ENCODE peak calls at places on chromosome 13, in seven cellular contexts. One of them, this sample, is unnamed.

GRCh38 chr13:66323695-66324094 is 906.4 kb downstream of the PCDH9 start:
- DNase-seq in fibroblast of lung: no peak
- DNase-seq in fibroblast of pulmonary artery: no peak
- DNase-seq in fibroblast of mammary gland: no peak
- DNase-seq in transverse colon: no peak
- DNase-seq in BE2C: no peak
- DNase-seq in heart left ventricle: no peak
- DNase-seq in this sample: no peak

GRCh38 chr13:104015646-104016396 is 949.6 kb upstream of the SLC10A2 start:
- DNase-seq in fibroblast of lung: peak
- DNase-seq in BE2C: no peak
- DNase-seq in heart left ventricle: no peak
- DNase-seq in fibroblast of pulmonary artery: peak
- DNase-seq in fibroblast of mammary gland: peak
- DNase-seq in transverse colon: no peak
- DNase-seq in this sample: peak

GRCh38 chr13:77406644-77407440 is 79.9 kb upstream of the MYCBP2 start:
- DNase-seq in heart left ventricle: no peak
- DNase-seq in fibroblast of pulmonary artery: no peak
- DNase-seq in fibroblast of lung: no peak
- DNase-seq in BE2C: no peak
- DNase-seq in transverse colon: no peak
- DNase-seq in fibroblast of mammary gland: no peak
- DNase-seq in this sample: no peak

GRCh38 chr13:56735537-56735942 is 405.2 kb upstream of the PRR20A start:
- DNase-seq in fibroblast of lung: no peak
- DNase-seq in heart left ventricle: no peak
- DNase-seq in transverse colon: no peak
- DNase-seq in fibroblast of pulmonary artery: no peak
- DNase-seq in BE2C: no peak
- DNase-seq in fibroblast of mammary gland: no peak
- DNase-seq in this sample: no peak

GRCh38 chr13:32537580-32538233 is 888 bp downstream of the N4BP2L2 start:
- DNase-seq in BE2C: peak
- DNase-seq in fibroblast of lung: peak
- DNase-seq in fibroblast of mammary gland: no peak
- DNase-seq in transverse colon: peak
- DNase-seq in fibroblast of pulmonary artery: peak
- DNase-seq in heart left ventricle: peak
- DNase-seq in this sample: no peak

GRCh38 chr13:50417597-50417996 is 402.4 kb downstream of the KCNRG start:
- DNase-seq in fibroblast of pulmonary artery: no peak
- DNase-seq in BE2C: no peak
- DNase-seq in heart left ventricle: no peak
- DNase-seq in fibroblast of lung: no peak
- DNase-seq in transverse colon: no peak
- DNase-seq in fibroblast of mammary gland: peak
- DNase-seq in this sample: no peak

GRCh38 chr13:76884167-76884566 is 2.0 kb downstream of the KCTD12 start:
- DNase-seq in transverse colon: peak
- DNase-seq in heart left ventricle: peak
- DNase-seq in fibroblast of lung: peak
- DNase-seq in fibroblast of pulmonary artery: peak
- DNase-seq in fibroblast of mammary gland: peak
- DNase-seq in BE2C: peak
- DNase-seq in this sample: peak

GRCh38 chr13:110465696-110466095 is 95.8 kb downstream of the RAB20 start:
- DNase-seq in fibroblast of pulmonary artery: no peak
- DNase-seq in fibroblast of lung: no peak
- DNase-seq in transverse colon: no peak
- DNase-seq in heart left ventricle: no peak
- DNase-seq in BE2C: no peak
- DNase-seq in fibroblast of mammary gland: no peak
- DNase-seq in this sample: no peak

GRCh38 chr13:28819748-28820098 is 416 bp upstream of the MTUS2 start:
- DNase-seq in fibroblast of mammary gland: peak
- DNase-seq in transverse colon: peak
- DNase-seq in BE2C: peak
- DNase-seq in fibroblast of lung: peak
- DNase-seq in heart left ventricle: peak
- DNase-seq in fibroblast of pulmonary artery: peak
- DNase-seq in this sample: no peak

GRCh38 chr13:77724092-77724491 is 26.6 kb downstream of the SLAIN1 start:
- DNase-seq in fibroblast of mammary gland: no peak
- DNase-seq in transverse colon: no peak
- DNase-seq in fibroblast of lung: no peak
- DNase-seq in BE2C: no peak
- DNase-seq in fibroblast of pulmonary artery: no peak
- DNase-seq in heart left ventricle: no peak
- DNase-seq in this sample: no peak

GRCh38 chr13:45473627-45474026 is 8.9 kb downstream of the COG3 start:
- DNase-seq in fibroblast of mammary gland: no peak
- DNase-seq in fibroblast of pulmonary artery: no peak
- DNase-seq in transverse colon: no peak
- DNase-seq in BE2C: peak
- DNase-seq in heart left ventricle: no peak
- DNase-seq in fibroblast of lung: no peak
- DNase-seq in this sample: peak

GRCh38 chr13:105920375-105920774 is 615.1 kb downstream of the EFNB2 start:
- DNase-seq in BE2C: no peak
- DNase-seq in heart left ventricle: no peak
- DNase-seq in fibroblast of lung: peak
- DNase-seq in fibroblast of pulmonary artery: peak
- DNase-seq in transverse colon: peak
- DNase-seq in fibroblast of mammary gland: peak
- DNase-seq in this sample: peak

GRCh38 chr13:98802999-98803666 is 50.7 kb upstream of the SLC15A1 start:
- DNase-seq in heart left ventricle: no peak
- DNase-seq in transverse colon: no peak
- DNase-seq in fibroblast of mammary gland: no peak
- DNase-seq in fibroblast of pulmonary artery: no peak
- DNase-seq in fibroblast of lung: no peak
- DNase-seq in BE2C: no peak
- DNase-seq in this sample: no peak

GRCh38 chr13:59176775-59177174 is 987.0 kb downstream of the DIAPH3 start:
- DNase-seq in heart left ventricle: no peak
- DNase-seq in transverse colon: no peak
- DNase-seq in fibroblast of mammary gland: no peak
- DNase-seq in fibroblast of lung: no peak
- DNase-seq in fibroblast of pulmonary artery: peak
- DNase-seq in BE2C: no peak
- DNase-seq in this sample: no peak

GRCh38 chr13:105572401-105572800 is 963.1 kb downstream of the EFNB2 start:
- DNase-seq in transverse colon: no peak
- DNase-seq in fibroblast of lung: peak
- DNase-seq in fibroblast of pulmonary artery: no peak
- DNase-seq in BE2C: no peak
- DNase-seq in heart left ventricle: no peak
- DNase-seq in fibroblast of mammary gland: no peak
- DNase-seq in this sample: no peak

GRCh38 chr13:44710576-44710975 is 134.4 kb upstream of the TSC22D1 start:
- DNase-seq in fibroblast of mammary gland: peak
- DNase-seq in fibroblast of pulmonary artery: peak
- DNase-seq in heart left ventricle: no peak
- DNase-seq in fibroblast of lung: peak
- DNase-seq in transverse colon: no peak
- DNase-seq in BE2C: no peak
- DNase-seq in this sample: peak

GRCh38 chr13:66751691-66752090 is 478.4 kb downstream of the PCDH9 start:
- DNase-seq in heart left ventricle: no peak
- DNase-seq in fibroblast of lung: no peak
- DNase-seq in fibroblast of pulmonary artery: no peak
- DNase-seq in BE2C: no peak
- DNase-seq in transverse colon: no peak
- DNase-seq in fibroblast of mammary gland: no peak
- DNase-seq in this sample: no peak

GRCh38 chr13:70088926-70089325 is 18.7 kb upstream of the ATXN8OS start:
- DNase-seq in fibroblast of mammary gland: no peak
- DNase-seq in heart left ventricle: no peak
- DNase-seq in fibroblast of pulmonary artery: no peak
- DNase-seq in transverse colon: no peak
- DNase-seq in fibroblast of lung: no peak
- DNase-seq in BE2C: no peak
- DNase-seq in this sample: no peak

GRCh38 chr13:93280688-93281087 is 54.1 kb downstream of the GPC6 start:
- DNase-seq in fibroblast of lung: no peak
- DNase-seq in heart left ventricle: no peak
- DNase-seq in fibroblast of pulmonary artery: no peak
- DNase-seq in transverse colon: no peak
- DNase-seq in fibroblast of mammary gland: no peak
- DNase-seq in BE2C: no peak
- DNase-seq in this sample: no peak

GRCh38 chr13:111252449-111253124 is 67.9 kb upstream of the TEX29 start:
- DNase-seq in transverse colon: no peak
- DNase-seq in fibroblast of pulmonary artery: no peak
- DNase-seq in fibroblast of mammary gland: peak
- DNase-seq in BE2C: no peak
- DNase-seq in heart left ventricle: no peak
- DNase-seq in fibroblast of lung: no peak
- DNase-seq in this sample: no peak

GRCh38 chr13:71378992-71379905 is 487.8 kb downstream of the DACH1 start:
- DNase-seq in fibroblast of pulmonary artery: peak
- DNase-seq in heart left ventricle: no peak
- DNase-seq in fibroblast of lung: peak
- DNase-seq in transverse colon: no peak
- DNase-seq in BE2C: no peak
- DNase-seq in fibroblast of mammary gland: no peak
- DNase-seq in this sample: no peak

GRCh38 chr13:39281539-39282150 is 243.4 kb downstream of the NHLRC3 start:
- DNase-seq in fibroblast of lung: no peak
- DNase-seq in heart left ventricle: no peak
- DNase-seq in fibroblast of pulmonary artery: peak
- DNase-seq in transverse colon: no peak
- DNase-seq in fibroblast of mammary gland: no peak
- DNase-seq in BE2C: no peak
- DNase-seq in this sample: no peak

GRCh38 chr13:27482996-27483395 is 32.6 kb upstream of the MTIF3 start:
- DNase-seq in BE2C: no peak
- DNase-seq in fibroblast of lung: no peak
- DNase-seq in fibroblast of mammary gland: no peak
- DNase-seq in heart left ventricle: no peak
- DNase-seq in fibroblast of pulmonary artery: no peak
- DNase-seq in transverse colon: peak
- DNase-seq in this sample: no peak

GRCh38 chr13:98171806-98172569 is 5.1 kb downstream of the RNF113B start:
- DNase-seq in heart left ventricle: peak
- DNase-seq in fibroblast of lung: peak
- DNase-seq in transverse colon: no peak
- DNase-seq in fibroblast of mammary gland: peak
- DNase-seq in fibroblast of pulmonary artery: peak
- DNase-seq in BE2C: peak
- DNase-seq in this sample: peak

GRCh38 chr13:75129331-75129730 is 352.6 kb downstream of the TBC1D4 start:
- DNase-seq in BE2C: no peak
- DNase-seq in transverse colon: no peak
- DNase-seq in fibroblast of mammary gland: peak
- DNase-seq in fibroblast of pulmonary artery: no peak
- DNase-seq in heart left ventricle: no peak
- DNase-seq in fibroblast of lung: no peak
- DNase-seq in this sample: no peak

DNA sequence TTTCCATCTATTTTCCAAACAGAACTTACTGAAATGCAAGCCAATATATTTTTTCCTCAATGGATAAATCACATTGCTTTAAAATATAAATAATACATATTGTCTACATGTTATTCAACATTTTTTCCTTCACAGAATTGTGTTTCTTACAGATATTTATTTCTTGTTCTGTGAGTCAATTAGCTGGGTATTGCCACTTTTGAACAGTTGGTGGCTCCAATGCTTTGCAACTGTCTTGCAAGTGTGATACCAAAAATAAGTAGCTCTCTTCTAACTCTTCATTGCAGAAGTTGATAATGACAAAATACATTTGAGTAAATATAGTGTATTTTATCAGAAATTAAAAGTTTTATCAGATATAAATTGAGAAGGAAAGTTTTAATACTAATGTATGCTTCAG is 17.1 kb upstream of the GPC5 start:
- DNase-seq in BE2C: peak
- DNase-seq in fibroblast of pulmonary artery: peak
- DNase-seq in heart left ventricle: no peak
- DNase-seq in fibroblast of mammary gland: peak
- DNase-seq in fibroblast of lung: peak
- DNase-seq in transverse colon: no peak
- DNase-seq in this sample: peak
- TF ChIP-seq CTCF in BE2C: peak
- TF ChIP-seq CTCF in fibroblast of pulmonary artery: peak
- TF ChIP-seq CTCF in heart left ventricle: peak
- TF ChIP-seq CTCF in fibroblast of mammary gland: peak
- TF ChIP-seq CTCF in fibroblast of lung: peak
- TF ChIP-seq CTCF in transverse colon: peak
- TF ChIP-seq CTCF in this sample: peak

DNA sequence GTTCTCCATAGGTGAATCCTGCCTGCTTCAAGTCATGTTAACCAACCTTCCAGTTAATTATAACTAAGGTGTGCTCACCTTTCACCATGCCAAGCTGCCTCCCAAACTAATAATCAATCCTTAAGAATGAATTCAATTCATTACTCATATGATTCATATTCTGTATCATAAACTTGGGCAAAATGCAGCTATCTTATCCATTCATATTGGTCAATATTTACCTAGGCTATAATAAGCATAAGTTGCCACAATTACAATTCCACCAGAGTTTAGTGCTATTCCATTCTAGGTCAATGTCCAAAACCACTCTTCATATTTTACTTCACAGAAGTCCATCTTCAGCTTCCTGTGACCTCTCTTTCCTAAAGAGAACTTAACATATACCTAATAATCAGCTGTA is 13.4 kb downstream of the ELF1 start:
- DNase-seq in heart left ventricle: no peak
- DNase-seq in fibroblast of pulmonary artery: no peak
- DNase-seq in BE2C: no peak
- DNase-seq in fibroblast of lung: no peak
- DNase-seq in transverse colon: no peak
- DNase-seq in fibroblast of mammary gland: no peak
- DNase-seq in this sample: no peak
- H3K4me3 ChIP-seq in heart left ventricle: no peak
- H3K4me3 ChIP-seq in fibroblast of pulmonary artery: no peak
- H3K4me3 ChIP-seq in BE2C: no peak
- H3K4me3 ChIP-seq in fibroblast of lung: no peak
- H3K4me3 ChIP-seq in transverse colon: no peak
- H3K4me3 ChIP-seq in fibroblast of mammary gland: no peak
- H3K4me3 ChIP-seq in this sample: no peak

DNA sequence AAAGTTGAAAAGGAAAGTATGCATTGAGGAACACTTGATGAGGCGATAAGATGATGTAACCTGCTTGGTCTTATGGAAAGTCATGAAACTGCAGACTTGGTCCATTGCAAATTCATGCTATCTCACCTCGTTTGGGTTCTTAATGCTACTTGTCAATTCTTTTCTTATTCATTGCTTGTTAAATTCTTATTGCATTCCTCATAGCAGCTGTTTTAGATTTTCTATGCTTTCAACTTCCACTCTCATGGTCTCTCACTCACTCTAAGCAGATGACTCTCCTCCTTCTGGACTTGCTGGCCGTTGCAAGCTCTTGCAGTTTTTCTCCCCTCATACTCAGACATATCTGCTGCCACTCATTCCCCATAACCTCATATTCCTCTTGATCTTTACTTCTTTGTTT is 67.8 kb upstream of the CSNK1A1L start:
- DNase-seq in transverse colon: no peak
- DNase-seq in heart left ventricle: no peak
- DNase-seq in BE2C: no peak
- DNase-seq in fibroblast of mammary gland: peak
- DNase-seq in fibroblast of pulmonary artery: peak
- DNase-seq in fibroblast of lung: peak
- DNase-seq in this sample: peak
- TF ChIP-seq CTCF in transverse colon: no peak
- TF ChIP-seq CTCF in heart left ventricle: no peak
- TF ChIP-seq CTCF in BE2C: no peak
- TF ChIP-seq CTCF in fibroblast of mammary gland: peak
- TF ChIP-seq CTCF in fibroblast of pulmonary artery: no peak
- TF ChIP-seq CTCF in fibroblast of lung: no peak
- TF ChIP-seq CTCF in this sample: no peak

GRCh38 chr13:46949211-46949610 is 52.4 kb upstream of the HTR2A start:
- DNase-seq in fibroblast of mammary gland: no peak
- DNase-seq in transverse colon: no peak
- DNase-seq in BE2C: no peak
- DNase-seq in fibroblast of lung: no peak
- DNase-seq in fibroblast of pulmonary artery: no peak
- DNase-seq in heart left ventricle: no peak
- DNase-seq in this sample: no peak
- H3K4me3 ChIP-seq in fibroblast of mammary gland: no peak
- H3K4me3 ChIP-seq in transverse colon: no peak
- H3K4me3 ChIP-seq in BE2C: no peak
- H3K4me3 ChIP-seq in fibroblast of lung: no peak
- H3K4me3 ChIP-seq in fibroblast of pulmonary artery: no peak
- H3K4me3 ChIP-seq in heart left ventricle: no peak
- H3K4me3 ChIP-seq in this sample: no peak